ENCODE peak calls at places on chromosomes 7 and 10, in five cellular contexts. W is naive thymus-derived CD8-positive, alpha-beta T cell; T is stimulated activated CD4-positive, alpha-beta T cell treated with anti-CD3 and anti-CD28 coated beads, TNF-alpha, amount 100 ng/mL, for 1 hour; D is brain pericyte; V is suprapubic skin. C is an unnamed sample.

GRCh38 chr7:157555308-157555707 is 218.5 kb downstream of the DNAJB6 start:
- DNase-seq in W (no peak), T (no peak), D (no peak), V (no peak), C (no peak)

GRCh38 chr7:92835851-92836488 is 403 bp downstream of the CDK6 start:
- DNase-seq in W (peak; percentile 38), T (no peak), D (no peak), V (peak; percentile 78), C (peak; percentile 58)

GRCh38 chr7:18995270-18995671 is 122.2 kb downstream of the TWIST1 start:
- DNase-seq in W (no peak), T (no peak), D (no peak), V (no peak), C (no peak)

GRCh38 chr10:70744617-70745138 is 40.5 kb downstream of the TBATA start:
- DNase-seq in W (no peak), T (no peak), D (no peak), V (no peak), C (peak; percentile 33)

GRCh38 chr10:124534821-124535601 is 73.4 kb downstream of the LHPP start:
- DNase-seq in W (no peak), T (no peak), D (no peak), V (no peak), C (peak; percentile 34)

GRCh38 chr7:130875265-130875741 is 141.3 kb upstream of the KLF14 start:
- DNase-seq in W (peak; percentile 49), T (no peak), D (no peak), V (no peak), C (no peak)

GRCh38 chr7:5629941-5630340 is 151.5 kb downstream of the RNF216 start:
- DNase-seq in W (peak; percentile 34), T (peak; percentile 33), D (no peak), V (no peak), C (peak; percentile 48)

GRCh38 chr10:35640951-35641429 is 1.1 kb downstream of the FZD8 start:
- DNase-seq in W (peak; percentile 39), T (no peak), D (peak; percentile 40), V (no peak), C (peak; percentile 69)

C was measured in Kasumi-1.